ENCODE peak calls at places on chromosomes 13 and 19, in four cellular contexts. Y is NCI-H774, G is endodermal cell, T is NCI-H1092. A is an unnamed sample.

GRCh38 chr13:39915418-39915817 is 260.0 kb downstream of the COG6 start:
- DNase-seq in Y (no peak), G (no peak), T (no peak), A (no peak)

GRCh38 chr19:12997225-12997966 is 2.1 kb downstream of the NFIX start:
- DNase-seq in Y (no peak), G (no peak), T (no peak), A (no peak)

GRCh38 chr13:49113526-49114286 is 106.4 kb upstream of the MLNR start:
- DNase-seq in Y (no peak), G (no peak), T (no peak), A (no peak)

GRCh38 chr13:50892162-50892944 is 17.2 kb upstream of the RNASEH2B start:
- DNase-seq in Y (no peak), G (no peak), T (no peak), A (no peak)

GRCh38 chr13:37319041-37319443 is 213.6 kb upstream of the CSNK1A1L start:
- DNase-seq in Y (no peak), G (no peak), T (no peak), A (no peak)

GRCh38 chr13:52899206-52899605 is 50.8 kb upstream of the PCDH8 start:
- DNase-seq in Y (no peak), G (no peak), T (no peak), A (no peak)

GRCh38 chr13:46992383-46992952 is 95.6 kb upstream of the HTR2A start:
- DNase-seq in Y (no peak), G (no peak), T (no peak), A (no peak)

GRCh38 chr19:44212865-44213346 is 574 bp downstream of the ZNF227 start:
- DNase-seq in Y (no peak), G (peak; percentile 51), T (no peak), A (no peak)

GRCh38 chr13:94369862-94370491 is 109.5 kb downstream of the DCT start:
- DNase-seq in Y (no peak), G (no peak), T (no peak), A (no peak)

GRCh38 chr19:4722671-4723464 is 774 bp downstream of the DPP9 start:
- DNase-seq in Y (no peak), G (no peak), T (no peak), A (no peak)

GRCh38 chr19:41887711-41888382 is 4.9 kb downstream of the ARHGEF1 start:
- DNase-seq in Y (no peak), G (peak; percentile 97), T (no peak), A (no peak)

GRCh38 chr19:38704488-38705026 is 39.7 kb downstream of the CAPN12 start:
- DNase-seq in Y (no peak), G (no peak), T (no peak), A (no peak)

GRCh38 chr19:14369399-14370168 is 11.7 kb upstream of the ADGRE5 start:
- DNase-seq in Y (no peak), G (no peak), T (no peak), A (no peak)

GRCh38 chr19:39515551-39516191 is 732 bp downstream of the SELENOV start:
- DNase-seq in Y (no peak), G (peak; percentile 91), T (no peak), A (no peak)

GRCh38 chr19:48683349-48683748 is 10.5 kb upstream of the NTN5 start:
- DNase-seq in Y (no peak), G (no peak), T (peak; percentile 15), A (no peak)

GRCh38 chr19:14147797-14148605 is 11.6 kb upstream of the ASF1B start:
- DNase-seq in Y (peak; percentile 1), G (peak; percentile 76), T (no peak), A (no peak)

GRCh38 chr13:30038884-30039283 is 188.5 kb upstream of the UBL3 start:
- DNase-seq in Y (no peak), G (peak; percentile 36), T (no peak), A (no peak)

GRCh38 chr19:4233282-4233853 is 4.0 kb downstream of the EBI3 start:
- DNase-seq in Y (peak; percentile 1), G (peak; percentile 93), T (no peak), A (no peak)

GRCh38 chr19:39038098-39038497 is 5.7 kb upstream of the FBXO27 start:
- DNase-seq in Y (no peak), G (peak; percentile 85), T (no peak), A (no peak)